ENCODE peak calls at places on chromosomes 5 and 9, in five cellular contexts. One of them, this sample, is unnamed.

GRCh38 chr5:109253262-109253661 is 156.5 kb downstream of the PJA2 start:
- DNase-seq in fibroblast of gingiva: no peak
- DNase-seq in stimulated activated CD4-positive, alpha-beta T cell treated with anti-CD3 and anti-CD28 coated beads, TNF-alpha, amount 100 ng/mL, for 1 hour: no peak
- DNase-seq in T1000: no peak
- DNase-seq in stimulated activated CD8-positive, alpha-beta memory T cell treated with anti-CD3 and anti-CD28 coated beads, Interleukin-15, amount 100 ng/mL, for 24 hours: no peak
- DNase-seq in this sample: no peak

GRCh38 chr5:67542489-67542888 is 345.9 kb upstream of the CD180 start:
- DNase-seq in fibroblast of gingiva: no peak
- DNase-seq in T1000: no peak
- DNase-seq in stimulated activated CD8-positive, alpha-beta memory T cell treated with anti-CD3 and anti-CD28 coated beads, Interleukin-15, amount 100 ng/mL, for 24 hours: no peak
- DNase-seq in stimulated activated CD4-positive, alpha-beta T cell treated with anti-CD3 and anti-CD28 coated beads, TNF-alpha, amount 100 ng/mL, for 1 hour: no peak
- DNase-seq in this sample: no peak

GRCh38 chr9:36319806-36320205 is 61.6 kb upstream of the GNE start:
- DNase-seq in T1000: no peak
- DNase-seq in fibroblast of gingiva: no peak
- DNase-seq in stimulated activated CD4-positive, alpha-beta T cell treated with anti-CD3 and anti-CD28 coated beads, TNF-alpha, amount 100 ng/mL, for 1 hour: no peak
- DNase-seq in stimulated activated CD8-positive, alpha-beta memory T cell treated with anti-CD3 and anti-CD28 coated beads, Interleukin-15, amount 100 ng/mL, for 24 hours: no peak
- DNase-seq in this sample: no peak

GRCh38 chr5:39423331-39423751 is 1.4 kb downstream of the DAB2 start:
- DNase-seq in fibroblast of gingiva: no peak
- DNase-seq in stimulated activated CD8-positive, alpha-beta memory T cell treated with anti-CD3 and anti-CD28 coated beads, Interleukin-15, amount 100 ng/mL, for 24 hours: no peak
- DNase-seq in stimulated activated CD4-positive, alpha-beta T cell treated with anti-CD3 and anti-CD28 coated beads, TNF-alpha, amount 100 ng/mL, for 1 hour: no peak
- DNase-seq in T1000: no peak
- DNase-seq in this sample: no peak

GRCh38 chr9:24986331-24986730 is 440.6 kb upstream of the IZUMO3 start:
- DNase-seq in T1000: no peak
- DNase-seq in fibroblast of gingiva: no peak
- DNase-seq in stimulated activated CD4-positive, alpha-beta T cell treated with anti-CD3 and anti-CD28 coated beads, TNF-alpha, amount 100 ng/mL, for 1 hour: no peak
- DNase-seq in stimulated activated CD8-positive, alpha-beta memory T cell treated with anti-CD3 and anti-CD28 coated beads, Interleukin-15, amount 100 ng/mL, for 24 hours: no peak
- DNase-seq in this sample: no peak

GRCh38 chr9:128249914-128250838 is 25.6 kb downstream of the GOLGA2 start:
- DNase-seq in stimulated activated CD8-positive, alpha-beta memory T cell treated with anti-CD3 and anti-CD28 coated beads, Interleukin-15, amount 100 ng/mL, for 24 hours: peak; percentile 99
- DNase-seq in fibroblast of gingiva: peak; percentile 76
- DNase-seq in T1000: peak; percentile 74
- DNase-seq in stimulated activated CD4-positive, alpha-beta T cell treated with anti-CD3 and anti-CD28 coated beads, TNF-alpha, amount 100 ng/mL, for 1 hour: peak; percentile 96
- DNase-seq in this sample: peak; percentile 100

GRCh38 chr9:126386814-126387213 is 60.2 kb downstream of the MVB12B start:
- DNase-seq in stimulated activated CD4-positive, alpha-beta T cell treated with anti-CD3 and anti-CD28 coated beads, TNF-alpha, amount 100 ng/mL, for 1 hour: no peak
- DNase-seq in fibroblast of gingiva: no peak
- DNase-seq in T1000: no peak
- DNase-seq in stimulated activated CD8-positive, alpha-beta memory T cell treated with anti-CD3 and anti-CD28 coated beads, Interleukin-15, amount 100 ng/mL, for 24 hours: no peak
- DNase-seq in this sample: no peak

GRCh38 chr5:110785356-110785755 is 46.5 kb downstream of the SLC25A46 start:
- DNase-seq in stimulated activated CD4-positive, alpha-beta T cell treated with anti-CD3 and anti-CD28 coated beads, TNF-alpha, amount 100 ng/mL, for 1 hour: no peak
- DNase-seq in T1000: no peak
- DNase-seq in stimulated activated CD8-positive, alpha-beta memory T cell treated with anti-CD3 and anti-CD28 coated beads, Interleukin-15, amount 100 ng/mL, for 24 hours: no peak
- DNase-seq in fibroblast of gingiva: peak; percentile 76
- DNase-seq in this sample: no peak

GRCh38 chr9:93684161-93684765 is 107.9 kb downstream of the PHF2 start:
- DNase-seq in fibroblast of gingiva: no peak
- DNase-seq in T1000: no peak
- DNase-seq in stimulated activated CD4-positive, alpha-beta T cell treated with anti-CD3 and anti-CD28 coated beads, TNF-alpha, amount 100 ng/mL, for 1 hour: no peak
- DNase-seq in stimulated activated CD8-positive, alpha-beta memory T cell treated with anti-CD3 and anti-CD28 coated beads, Interleukin-15, amount 100 ng/mL, for 24 hours: no peak
- DNase-seq in this sample: no peak

GRCh38 chr9:110255064-110255416 is 1.3 kb downstream of the TXN start:
- DNase-seq in stimulated activated CD4-positive, alpha-beta T cell treated with anti-CD3 and anti-CD28 coated beads, TNF-alpha, amount 100 ng/mL, for 1 hour: no peak
- DNase-seq in T1000: no peak
- DNase-seq in fibroblast of gingiva: no peak
- DNase-seq in stimulated activated CD8-positive, alpha-beta memory T cell treated with anti-CD3 and anti-CD28 coated beads, Interleukin-15, amount 100 ng/mL, for 24 hours: no peak
- DNase-seq in this sample: no peak

GRCh38 chr5:178577376-178577839 is 12.8 kb downstream of the COL23A1 start:
- DNase-seq in fibroblast of gingiva: no peak
- DNase-seq in T1000: no peak
- DNase-seq in stimulated activated CD8-positive, alpha-beta memory T cell treated with anti-CD3 and anti-CD28 coated beads, Interleukin-15, amount 100 ng/mL, for 24 hours: no peak
- DNase-seq in stimulated activated CD4-positive, alpha-beta T cell treated with anti-CD3 and anti-CD28 coated beads, TNF-alpha, amount 100 ng/mL, for 1 hour: no peak
- DNase-seq in this sample: no peak